ENCODE peak calls at places on chromosomes 11 and 22, in seven cellular contexts. V, D, U, C, N, Z and R are unnamed samples.

GRCh38 chr22:38850399-38850798 is 6.6 kb upstream of the NPTXR start:
- DNase-seq in Z (no peak), N (peak), D (no peak), V (no peak), U (no peak), C (no peak), R (no peak)

GRCh38 chr11:122045181-122045586 is 70.8 kb downstream of the BLID start:
- DNase-seq in N (no peak), C (no peak), D (no peak), Z (no peak), V (no peak), U (no peak), R (no peak)

GRCh38 chr11:96293583-96293982 is 49.4 kb downstream of the MAML2 start:
- DNase-seq in D (no peak), V (no peak), U (no peak), N (no peak), C (no peak), Z (no peak), R (no peak)

GRCh38 chr22:41048791-41049717 is 43.3 kb upstream of the EP300 start:
- DNase-seq in U (no peak), D (peak), Z (no peak), N (peak), V (peak), C (peak), R (peak)

GRCh38 chr11:96044747-96045146 is 120.8 kb upstream of the MTMR2 start:
- DNase-seq in D (no peak), C (no peak), U (no peak), Z (no peak), N (no peak), V (no peak), R (no peak)

GRCh38 chr22:35479359-35479758 is 61.3 kb upstream of the RASD2 start:
- DNase-seq in Z (no peak), V (no peak), N (no peak), U (no peak), D (no peak), C (no peak), R (no peak)

GRCh38 chr22:39268645-39269044 is 23.9 kb upstream of the PDGFB start:
- DNase-seq in C (no peak), U (no peak), N (no peak), D (no peak), V (no peak), Z (no peak), R (no peak)

GRCh38 chr11:43806976-43807375 is 73.7 kb upstream of the ALKBH3 start:
- DNase-seq in V (no peak), Z (no peak), N (no peak), D (no peak), U (no peak), C (no peak), R (no peak)

GRCh38 chr11:122085712-122086111 is 30.3 kb downstream of the BLID start:
- DNase-seq in Z (no peak), C (no peak), N (no peak), U (no peak), V (no peak), D (no peak), R (no peak)

GRCh38 chr11:96257972-96258951 is 84.7 kb downstream of the MAML2 start:
- DNase-seq in V (no peak), C (no peak), Z (no peak), D (no peak), U (no peak), N (no peak), R (no peak)

GRCh38 chr11:118790357-118791014 is 478 bp downstream of the DDX6 start:
- DNase-seq in V (peak), U (peak), D (peak), N (peak), C (peak), Z (peak), R (peak)

GRCh38 chr11:73334244-73335203 is 26.4 kb downstream of the ARHGEF17 start:
- DNase-seq in N (peak), V (peak), Z (peak), U (no peak), D (peak), C (peak), R (peak)

GRCh38 chr11:66443602-66444001 is 5.0 kb upstream of the MRPL11 start:
- DNase-seq in C (no peak), D (no peak), U (no peak), Z (peak), V (no peak), N (no peak), R (no peak)

GRCh38 chr11:76221365-76221764 is 15.1 kb upstream of the WNT11 start:
- DNase-seq in Z (no peak), U (no peak), N (no peak), D (no peak), V (no peak), C (no peak), R (no peak)

GRCh38 chr11:86524603-86525352 is 147.6 kb downstream of the ME3 start:
- DNase-seq in Z (peak), U (no peak), C (no peak), N (no peak), D (no peak), V (peak), R (no peak)

GRCh38 chr22:37309221-37310074 is 27.1 kb downstream of the CYTH4 start:
- DNase-seq in U (no peak), V (peak), N (no peak), D (no peak), C (no peak), Z (no peak), R (peak)
- H3K27ac ChIP-seq in U (peak), V (no peak), N (no peak), D (no peak), C (no peak), Z (peak), R (no peak)

DNA sequence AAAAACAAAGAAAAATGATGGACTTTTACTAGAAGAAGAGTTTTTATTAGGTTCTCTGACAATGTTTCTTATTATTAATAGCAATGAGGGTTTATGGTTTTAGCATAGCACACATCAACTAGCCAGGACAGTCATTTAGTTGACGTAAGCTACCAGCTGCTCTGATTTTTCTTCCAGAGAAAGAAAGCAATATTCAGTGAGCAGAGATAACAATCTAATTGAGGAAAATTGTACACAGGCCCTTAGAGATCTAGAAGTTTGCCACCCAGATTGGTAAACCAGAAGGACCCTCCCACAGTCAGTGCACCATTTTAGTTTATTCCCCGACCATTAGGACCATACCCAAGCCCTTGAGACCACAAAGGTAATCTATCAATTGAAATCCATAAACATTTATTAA is 28.7 kb upstream of the TBCEL start:
- DNase-seq in V (no peak), N (no peak), U (no peak), C (no peak), Z (no peak), D (no peak), R (no peak)
- H3K27ac ChIP-seq in V (no peak), N (no peak), U (no peak), C (no peak), Z (no peak), D (no peak), R (no peak)

DNA sequence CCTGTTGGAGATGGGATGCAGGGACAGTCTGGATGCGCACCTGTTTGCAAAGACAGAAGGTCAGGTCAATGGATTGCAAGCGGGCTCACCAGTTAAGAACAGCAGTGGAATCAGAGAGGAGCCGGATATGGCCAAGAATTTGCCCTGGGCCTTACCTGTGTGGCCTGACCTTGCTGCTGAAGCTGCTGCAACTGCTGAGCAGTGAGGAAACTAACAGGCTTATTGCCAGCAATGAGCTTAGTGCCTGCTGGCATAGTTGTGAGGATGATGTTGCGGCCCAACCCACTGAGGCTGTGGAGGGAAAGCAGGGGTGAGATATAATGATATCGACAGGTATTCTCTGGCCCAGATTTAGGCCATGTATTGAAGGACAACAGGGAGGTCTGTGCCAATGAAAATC is 30.6 kb downstream of the NFRKB start:
- DNase-seq in V (no peak), C (no peak), D (no peak), Z (no peak), U (no peak), N (no peak), R (no peak)
- H3K27ac ChIP-seq in V (no peak), C (no peak), D (no peak), Z (no peak), U (no peak), N (no peak), R (no peak)

DNA sequence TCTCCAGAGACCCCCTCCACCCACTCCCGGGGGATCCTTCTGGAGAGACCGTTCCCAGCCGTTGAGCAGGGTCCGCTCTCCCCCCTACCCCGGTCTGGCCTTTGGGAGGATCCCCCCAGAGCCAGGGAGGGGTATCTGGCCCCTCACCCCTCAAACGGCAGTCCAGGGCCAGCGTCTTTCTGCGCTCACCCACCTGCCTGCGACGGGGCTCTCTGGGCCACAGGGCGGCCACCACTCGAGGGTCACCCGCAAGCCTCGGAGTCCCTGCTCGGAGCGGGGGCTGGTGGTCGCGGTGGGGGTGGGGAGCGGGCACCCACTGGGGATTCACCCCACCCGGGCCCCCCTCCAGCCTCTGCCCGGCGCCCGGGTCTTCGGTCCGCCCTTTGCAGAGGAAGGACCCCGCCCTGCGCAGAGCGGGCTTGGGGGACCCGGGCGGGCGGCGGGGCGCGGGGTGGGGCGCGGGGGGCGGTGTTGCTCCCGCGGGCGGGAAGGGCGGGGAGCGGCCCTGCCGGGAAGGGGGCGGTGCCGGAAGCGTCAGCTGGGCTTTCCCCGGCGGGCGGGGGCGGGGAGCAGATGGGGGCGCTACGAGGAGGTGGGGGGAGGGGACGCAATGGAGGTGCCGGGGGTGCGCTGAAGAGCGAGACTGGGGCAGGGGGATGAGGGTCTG is 16.6 kb downstream of the CRELD2 start:
- DNase-seq in V (peak), D (peak), U (no peak), Z (no peak), C (peak), N (peak), R (peak)
- H3K27ac ChIP-seq in V (no peak), D (peak), U (peak), Z (peak), C (peak), N (peak), R (peak)